ENCODE peak calls at places on chromosomes 6 and 20, in six cellular contexts. J is skeletal muscle cell, C is spleen, K is fibroblast of lung, P is left ventricle myocardium inferior, O is A673. R is an unnamed sample.

GRCh38 chr20:25024171-25024570 is 31.6 kb upstream of the APMAP start:
- DNase-seq in J (no peak), C (peak), K (no peak), P (no peak), O (no peak), R (no peak)

GRCh38 chr6:167849846-167850459 is 23.2 kb downstream of the AFDN start:
- DNase-seq in J (no peak), C (no peak), K (no peak), P (no peak), O (no peak), R (no peak)

GRCh38 chr6:135173242-135173988 is 7.7 kb upstream of the MYB start:
- DNase-seq in J (no peak), C (no peak), K (no peak), P (no peak), O (no peak), R (no peak)

GRCh38 chr6:16105874-16106273 is 23.0 kb upstream of the MYLIP start:
- DNase-seq in J (peak), C (no peak), K (peak), P (no peak), O (no peak), R (no peak)

GRCh38 chr6:145147559-145147958 is 587.8 kb downstream of the EPM2A start:
- DNase-seq in J (peak), C (no peak), K (peak), P (no peak), O (no peak), R (peak)

GRCh38 chr6:170231496-170232185 is 59.2 kb downstream of the DLL1 start:
- DNase-seq in J (no peak), C (no peak), K (no peak), P (peak), O (no peak), R (no peak)

GRCh38 chr20:24208652-24209051 is 220.1 kb upstream of the GGTLC1 start:
- DNase-seq in J (no peak), C (no peak), K (no peak), P (no peak), O (peak), R (no peak)

GRCh38 chr6:137688230-137688971 is 178.7 kb upstream of the TNFAIP3 start:
- DNase-seq in J (no peak), C (no peak), K (no peak), P (no peak), O (no peak), R (no peak)

GRCh38 chr6:30612213-30612612 is 4.8 kb downstream of the PPP1R10 start:
- DNase-seq in J (no peak), C (no peak), K (peak), P (no peak), O (peak), R (no peak)

GRCh38 chr6:38517005-38517404 is 122.7 kb downstream of the BTBD9 start:
- DNase-seq in J (no peak), C (no peak), K (no peak), P (no peak), O (no peak), R (no peak)

GRCh38 chr6:147065786-147066185 is 138.4 kb upstream of the STXBP5 start:
- DNase-seq in J (no peak), C (no peak), K (no peak), P (no peak), O (no peak), R (no peak)

GRCh38 chr20:64234291-64234791 is 21.2 kb upstream of the PCMTD2 start:
- DNase-seq in J (no peak), C (peak), K (no peak), P (no peak), O (no peak), R (no peak)

GRCh38 chr6:71478834-71479541 is 190.4 kb downstream of the OGFRL1 start:
- DNase-seq in J (peak), C (no peak), K (peak), P (no peak), O (peak), R (peak)

GRCh38 chr20:50794846-50795634 is at the start of gene BCAS4:
- DNase-seq in J (peak), C (peak), K (peak), P (peak), O (peak), R (peak)

GRCh38 chr20:48766205-48766604 is 61.6 kb downstream of the PREX1 start:
- DNase-seq in J (no peak), C (no peak), K (no peak), P (no peak), O (no peak), R (no peak)

GRCh38 chr6:37607949-37608348 is 89.7 kb downstream of the MDGA1 start:
- DNase-seq in J (no peak), C (no peak), K (peak), P (no peak), O (peak), R (peak)

GRCh38 chr6:166489301-166490155 is 97.0 kb downstream of the RAMACL start:
- DNase-seq in J (no peak), C (peak), K (no peak), P (peak), O (peak), R (no peak)

DNA sequence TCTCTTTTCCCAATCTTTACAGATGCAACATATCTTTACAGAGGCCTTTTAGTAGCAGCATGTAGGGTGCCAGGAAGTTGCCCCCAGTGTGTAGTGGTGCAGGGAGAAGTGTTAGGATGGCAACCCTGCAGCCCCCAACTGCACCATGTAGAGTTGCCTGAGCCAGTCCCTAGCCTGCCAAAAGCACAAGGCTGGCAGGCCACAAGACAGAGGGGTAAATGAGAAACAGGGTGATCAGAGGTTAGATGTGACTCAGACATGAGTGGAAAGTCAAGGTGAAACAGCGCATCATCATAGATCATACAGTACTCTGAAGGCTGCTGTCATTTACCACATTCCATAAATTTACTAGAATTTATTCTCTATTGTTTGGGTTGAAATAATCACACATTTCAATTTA is 467.5 kb downstream of the PRKN start:
- DNase-seq in J (no peak), C (no peak), K (no peak), P (no peak), O (no peak), R (no peak)
- H3K4me3 ChIP-seq in J (no peak), C (no peak), K (no peak), P (no peak), O (no peak), R (no peak)

GRCh38 chr6:31794866-31795615 is 511 bp downstream of the VARS1 start:
- DNase-seq in J (no peak), C (peak), K (no peak), P (no peak), O (peak), R (no peak)
- H3K4me3 ChIP-seq in J (peak), C (peak), K (peak), P (peak), O (peak), R (peak)

DNA sequence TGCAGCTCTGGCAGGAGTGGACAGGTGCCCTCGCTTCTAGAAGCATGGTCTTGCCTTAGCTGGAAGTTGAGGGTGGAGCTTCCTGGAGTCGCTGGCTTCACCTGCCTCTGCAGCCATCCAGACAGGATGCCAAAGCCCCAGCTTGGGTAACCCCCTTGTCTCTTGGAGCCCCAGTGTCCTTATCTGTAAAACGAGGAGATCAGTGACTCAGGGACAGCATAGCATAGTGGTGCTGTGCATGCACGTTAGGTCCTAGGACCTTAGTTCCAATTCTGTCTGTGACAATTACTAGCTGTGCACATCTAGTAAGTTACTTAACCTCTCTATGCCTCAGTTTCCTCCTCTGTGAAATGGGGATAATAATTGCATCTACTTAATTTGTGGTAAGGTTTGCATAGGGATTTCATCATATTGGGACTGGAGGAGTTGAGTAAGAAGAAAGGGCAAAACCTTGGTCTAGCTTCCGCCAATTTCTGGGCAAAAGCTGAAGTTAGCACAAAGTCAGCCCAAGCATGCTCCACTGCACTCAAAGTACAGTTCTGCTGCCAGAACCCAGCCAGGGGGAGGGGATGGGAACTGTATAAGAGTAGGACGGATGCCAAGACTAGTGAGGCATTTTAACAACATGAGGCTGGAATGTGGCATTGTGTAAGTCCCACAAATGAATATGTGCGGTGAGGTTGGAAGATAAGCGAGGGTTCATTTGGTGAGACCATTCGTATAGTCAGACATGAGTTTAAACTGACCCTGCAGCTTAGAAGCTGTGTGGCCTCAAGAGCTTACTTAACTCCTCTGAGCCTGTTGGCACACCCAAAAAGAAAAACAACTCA is 24.5 kb downstream of the TOX2 start:
- DNase-seq in J (peak), C (no peak), K (peak), P (peak), O (peak), R (peak)
- H3K4me3 ChIP-seq in J (no peak), C (no peak), K (no peak), P (no peak), O (peak), R (no peak)

DNA sequence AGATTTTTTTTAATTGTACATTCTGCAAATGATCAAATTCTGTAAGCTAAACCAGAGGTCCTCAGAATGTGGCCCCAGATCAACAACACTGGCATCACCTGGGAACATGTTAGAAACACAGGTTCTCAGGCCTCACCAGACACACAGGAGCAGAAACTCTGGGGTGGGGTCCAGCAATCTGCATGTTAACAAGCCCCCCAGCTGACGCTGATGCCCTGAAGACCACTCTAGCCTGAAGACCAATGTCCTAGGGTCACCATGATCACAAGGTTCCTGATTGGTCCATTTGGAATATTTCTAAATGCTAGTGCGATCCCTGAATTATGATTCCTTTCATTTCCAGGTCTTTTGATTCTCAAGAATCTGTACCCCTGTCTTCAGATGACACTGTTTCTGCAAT is 2.4 kb upstream of the LY86 start:
- DNase-seq in J (no peak), C (no peak), K (no peak), P (no peak), O (no peak), R (no peak)
- H3K4me3 ChIP-seq in J (no peak), C (no peak), K (no peak), P (no peak), O (no peak), R (no peak)